ENCODE peak calls at places on chromosomes 1 and 21, in five cellular contexts. One of them, this sample, is unnamed. For H3K4me1, the result is how much of the 10 kb centered on the place peaks cover.

GRCh38 chr1:24343412-24344089 is 24.4 kb downstream of the GRHL3 start:
- DNase-seq in neuronal stem cell: no peak
- DNase-seq in tibial nerve: no peak
- DNase-seq in PC-9: no peak
- DNase-seq in right cardiac atrium: no peak
- DNase-seq in this sample: no peak

GRCh38 chr1:204896023-204896422 is 25.4 kb downstream of the NFASC start:
- DNase-seq in right cardiac atrium: no peak
- DNase-seq in PC-9: no peak
- DNase-seq in tibial nerve: no peak
- DNase-seq in neuronal stem cell: no peak
- DNase-seq in this sample: no peak

GRCh38 chr1:223141021-223141420 is 2.0 kb downstream of the TLR5 start:
- DNase-seq in PC-9: no peak
- DNase-seq in tibial nerve: no peak
- DNase-seq in neuronal stem cell: no peak
- DNase-seq in right cardiac atrium: no peak
- DNase-seq in this sample: no peak

GRCh38 chr1:61659061-61659460 is 65.9 kb downstream of the TM2D1 start:
- DNase-seq in tibial nerve: no peak
- DNase-seq in PC-9: no peak
- DNase-seq in neuronal stem cell: no peak
- DNase-seq in right cardiac atrium: no peak
- DNase-seq in this sample: no peak

GRCh38 chr1:58581641-58582040 is 4.6 kb upstream of the TACSTD2 start:
- DNase-seq in PC-9: no peak
- DNase-seq in neuronal stem cell: no peak
- DNase-seq in tibial nerve: no peak
- DNase-seq in right cardiac atrium: no peak
- DNase-seq in this sample: no peak

GRCh38 chr1:17244826-17245740 is 3.8 kb upstream of the PADI3 start:
- DNase-seq in tibial nerve: no peak
- DNase-seq in neuronal stem cell: no peak
- DNase-seq in right cardiac atrium: no peak
- DNase-seq in PC-9: no peak
- DNase-seq in this sample: no peak

GRCh38 chr21:25464275-25464674 is 143.0 kb downstream of the MRPL39 start:
- DNase-seq in right cardiac atrium: no peak
- DNase-seq in tibial nerve: no peak
- DNase-seq in PC-9: no peak
- DNase-seq in neuronal stem cell: no peak
- DNase-seq in this sample: no peak

GRCh38 chr1:184041731-184042130 is 4.2 kb upstream of the COLGALT2 start:
- DNase-seq in tibial nerve: no peak
- DNase-seq in right cardiac atrium: no peak
- DNase-seq in PC-9: no peak
- DNase-seq in neuronal stem cell: no peak
- DNase-seq in this sample: no peak

GRCh38 chr1:162196387-162196786 is 126.9 kb downstream of the NOS1AP start:
- DNase-seq in PC-9: no peak
- DNase-seq in right cardiac atrium: no peak
- DNase-seq in neuronal stem cell: no peak
- DNase-seq in tibial nerve: no peak
- DNase-seq in this sample: no peak

GRCh38 chr1:201350361-201350725 is 27.1 kb downstream of the TNNT2 start:
- DNase-seq in neuronal stem cell: no peak
- DNase-seq in PC-9: no peak
- DNase-seq in right cardiac atrium: no peak
- DNase-seq in tibial nerve: no peak
- DNase-seq in this sample: no peak

GRCh38 chr1:47409311-47410085 is 6.6 kb upstream of the FOXE3 start:
- DNase-seq in tibial nerve: no peak
- DNase-seq in neuronal stem cell: no peak
- DNase-seq in PC-9: peak
- DNase-seq in right cardiac atrium: peak
- DNase-seq in this sample: no peak

GRCh38 chr1:29413661-29414060 is 177.3 kb downstream of the PTPRU start:
- DNase-seq in PC-9: no peak
- DNase-seq in tibial nerve: no peak
- DNase-seq in neuronal stem cell: no peak
- DNase-seq in right cardiac atrium: no peak
- DNase-seq in this sample: no peak

GRCh38 chr1:203916756-203917155 is 55.4 kb downstream of the SNRPE start:
- DNase-seq in right cardiac atrium: no peak
- DNase-seq in PC-9: peak
- DNase-seq in neuronal stem cell: no peak
- DNase-seq in tibial nerve: no peak
- DNase-seq in this sample: no peak

GRCh38 chr1:203926025-203926540 is 64.7 kb downstream of the SNRPE start:
- DNase-seq in neuronal stem cell: no peak
- DNase-seq in right cardiac atrium: no peak
- DNase-seq in PC-9: peak
- DNase-seq in tibial nerve: no peak
- DNase-seq in this sample: no peak

GRCh38 chr1:115668579-115668978 is 26.8 kb downstream of the VANGL1 start:
- DNase-seq in PC-9: no peak
- DNase-seq in tibial nerve: no peak
- DNase-seq in right cardiac atrium: no peak
- DNase-seq in neuronal stem cell: no peak
- DNase-seq in this sample: no peak

GRCh38 chr1:31372051-31372450 is 825 bp downstream of the FABP3 start:
- DNase-seq in right cardiac atrium: no peak
- DNase-seq in tibial nerve: no peak
- DNase-seq in neuronal stem cell: no peak
- DNase-seq in PC-9: no peak
- DNase-seq in this sample: no peak
- H3K4me1 ChIP-seq in right cardiac atrium: under half
- H3K4me1 ChIP-seq in tibial nerve: under half
- H3K4me1 ChIP-seq in neuronal stem cell: under half
- H3K4me1 ChIP-seq in PC-9: under half
- H3K4me1 ChIP-seq in this sample: under half

DNA sequence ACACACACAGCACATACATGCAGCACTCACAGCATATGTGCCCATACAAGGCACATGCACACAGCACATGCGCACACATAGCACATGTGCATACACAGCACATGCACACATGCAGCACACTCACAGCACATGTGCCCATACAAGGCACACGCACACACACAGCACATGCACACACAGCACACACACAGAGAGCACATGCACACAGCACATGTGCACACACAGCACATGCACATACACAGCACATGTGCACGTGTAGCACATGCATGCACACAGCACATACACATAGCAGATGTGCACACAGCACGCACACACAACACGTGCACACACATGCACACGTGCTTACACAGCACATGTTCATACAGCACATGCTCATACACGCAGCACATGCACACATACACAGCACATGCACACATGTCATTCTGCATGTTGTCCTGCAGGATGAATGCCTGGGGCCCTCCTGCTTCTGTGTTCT is 48.1 kb downstream of the PCNT start:
- DNase-seq in tibial nerve: no peak
- DNase-seq in neuronal stem cell: no peak
- DNase-seq in PC-9: no peak
- DNase-seq in right cardiac atrium: no peak
- DNase-seq in this sample: no peak
- H3K4me1 ChIP-seq in tibial nerve: under half
- H3K4me1 ChIP-seq in neuronal stem cell: under half
- H3K4me1 ChIP-seq in PC-9: under half
- H3K4me1 ChIP-seq in right cardiac atrium: under half
- H3K4me1 ChIP-seq in this sample: under half

GRCh38 chr1:176206961-176207902 is at the start of gene COP1:
- DNase-seq in right cardiac atrium: peak
- DNase-seq in PC-9: peak
- DNase-seq in tibial nerve: peak
- DNase-seq in neuronal stem cell: peak
- DNase-seq in this sample: peak
- H3K4me1 ChIP-seq in right cardiac atrium: under half
- H3K4me1 ChIP-seq in PC-9: under half
- H3K4me1 ChIP-seq in tibial nerve: under half
- H3K4me1 ChIP-seq in neuronal stem cell: under half
- H3K4me1 ChIP-seq in this sample: under half

GRCh38 chr1:156750191-156750931 is 1.1 kb downstream of the HDGF start:
- DNase-seq in PC-9: peak
- DNase-seq in tibial nerve: no peak
- DNase-seq in neuronal stem cell: no peak
- DNase-seq in right cardiac atrium: peak
- DNase-seq in this sample: no peak

GRCh38 chr1:156748670-156749428 is 2.6 kb downstream of the HDGF start:
- DNase-seq in neuronal stem cell: no peak
- DNase-seq in right cardiac atrium: peak
- DNase-seq in tibial nerve: peak
- DNase-seq in PC-9: peak
- DNase-seq in this sample: no peak

GRCh38 chr1:156747737-156748669 is 3.5 kb downstream of the HDGF start:
- DNase-seq in neuronal stem cell: no peak
- DNase-seq in tibial nerve: no peak
- DNase-seq in right cardiac atrium: no peak
- DNase-seq in PC-9: no peak
- DNase-seq in this sample: no peak

GRCh38 chr1:156750932-156751723 is at the start of gene HDGF:
- DNase-seq in right cardiac atrium: peak
- DNase-seq in PC-9: no peak
- DNase-seq in tibial nerve: peak
- DNase-seq in neuronal stem cell: no peak
- DNase-seq in this sample: no peak

GRCh38 chr1:156749429-156750118 is 1.9 kb downstream of the HDGF start:
- DNase-seq in right cardiac atrium: no peak
- DNase-seq in tibial nerve: no peak
- DNase-seq in PC-9: no peak
- DNase-seq in neuronal stem cell: no peak
- DNase-seq in this sample: no peak
- H3K4me1 ChIP-seq in right cardiac atrium: under half
- H3K4me1 ChIP-seq in tibial nerve: half or more
- H3K4me1 ChIP-seq in PC-9: under half
- H3K4me1 ChIP-seq in neuronal stem cell: under half
- H3K4me1 ChIP-seq in this sample: half or more

GRCh38 chr21:45255381-45256020 is 32.2 kb downstream of the POFUT2 start:
- DNase-seq in tibial nerve: no peak
- DNase-seq in right cardiac atrium: no peak
- DNase-seq in PC-9: no peak
- DNase-seq in neuronal stem cell: no peak
- DNase-seq in this sample: no peak
- H3K4me1 ChIP-seq in tibial nerve: under half
- H3K4me1 ChIP-seq in right cardiac atrium: under half
- H3K4me1 ChIP-seq in PC-9: under half
- H3K4me1 ChIP-seq in neuronal stem cell: under half
- H3K4me1 ChIP-seq in this sample: under half

DNA sequence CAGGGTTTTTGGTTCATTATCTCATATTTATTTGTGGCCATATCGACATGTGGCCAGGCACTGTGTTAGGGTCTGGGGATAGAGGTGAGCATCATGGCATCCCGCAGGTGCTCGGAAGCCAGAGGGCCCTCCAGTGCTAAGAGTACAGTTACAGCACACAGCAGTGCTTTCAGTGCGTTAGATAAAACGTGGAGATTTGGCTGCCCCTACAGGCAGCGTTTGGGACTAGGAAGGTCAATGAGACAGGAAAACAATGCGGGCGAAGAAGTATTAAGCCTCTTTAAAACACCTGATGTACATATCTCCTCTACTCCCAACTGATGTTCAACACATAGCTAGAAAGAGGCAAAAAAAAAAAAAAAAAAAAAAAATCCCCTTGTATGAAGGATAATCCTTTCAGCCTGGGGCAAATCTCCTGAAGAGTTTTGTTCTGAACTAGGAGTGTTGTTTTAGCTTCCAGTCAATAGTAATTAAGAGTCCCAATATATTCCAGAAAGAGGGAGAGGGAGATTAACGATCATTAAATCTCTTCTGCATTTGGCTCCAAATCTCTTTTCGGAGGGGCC is 80.1 kb downstream of the CAPZB start:
- DNase-seq in tibial nerve: no peak
- DNase-seq in PC-9: no peak
- DNase-seq in neuronal stem cell: peak
- DNase-seq in right cardiac atrium: no peak
- DNase-seq in this sample: no peak
- H3K4me1 ChIP-seq in tibial nerve: under half
- H3K4me1 ChIP-seq in PC-9: under half
- H3K4me1 ChIP-seq in neuronal stem cell: under half
- H3K4me1 ChIP-seq in right cardiac atrium: under half
- H3K4me1 ChIP-seq in this sample: under half

GRCh38 chr1:151981178-151981525 is 12.5 kb downstream of the S100A10 start:
- DNase-seq in right cardiac atrium: no peak
- DNase-seq in tibial nerve: no peak
- DNase-seq in neuronal stem cell: no peak
- DNase-seq in PC-9: no peak
- DNase-seq in this sample: no peak
- H3K4me1 ChIP-seq in right cardiac atrium: under half
- H3K4me1 ChIP-seq in tibial nerve: half or more
- H3K4me1 ChIP-seq in neuronal stem cell: under half
- H3K4me1 ChIP-seq in PC-9: half or more
- H3K4me1 ChIP-seq in this sample: half or more

DNA sequence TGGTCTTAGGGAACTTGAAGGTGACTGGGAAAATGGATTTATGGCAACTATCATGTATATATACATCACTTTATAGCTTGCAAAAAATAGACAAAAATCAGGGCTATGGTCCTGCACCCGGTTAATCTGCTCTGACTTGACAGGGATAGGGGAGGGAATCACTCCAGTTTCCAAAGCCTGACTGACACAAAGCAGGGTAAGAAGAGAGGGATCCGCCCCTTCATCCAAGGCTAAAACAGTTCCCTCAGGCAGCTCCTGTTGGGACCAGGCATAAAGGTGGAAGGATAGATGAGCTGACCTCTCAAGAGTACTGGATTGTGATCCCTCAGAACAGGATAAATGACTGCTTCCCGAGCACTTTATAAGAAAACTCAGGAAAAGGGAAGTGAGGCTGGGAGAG is 1.4 kb downstream of the PBXIP1 start:
- DNase-seq in tibial nerve: no peak
- DNase-seq in right cardiac atrium: no peak
- DNase-seq in PC-9: no peak
- DNase-seq in neuronal stem cell: no peak
- DNase-seq in this sample: no peak
- H3K4me1 ChIP-seq in tibial nerve: under half
- H3K4me1 ChIP-seq in right cardiac atrium: under half
- H3K4me1 ChIP-seq in PC-9: under half
- H3K4me1 ChIP-seq in neuronal stem cell: under half
- H3K4me1 ChIP-seq in this sample: under half

DNA sequence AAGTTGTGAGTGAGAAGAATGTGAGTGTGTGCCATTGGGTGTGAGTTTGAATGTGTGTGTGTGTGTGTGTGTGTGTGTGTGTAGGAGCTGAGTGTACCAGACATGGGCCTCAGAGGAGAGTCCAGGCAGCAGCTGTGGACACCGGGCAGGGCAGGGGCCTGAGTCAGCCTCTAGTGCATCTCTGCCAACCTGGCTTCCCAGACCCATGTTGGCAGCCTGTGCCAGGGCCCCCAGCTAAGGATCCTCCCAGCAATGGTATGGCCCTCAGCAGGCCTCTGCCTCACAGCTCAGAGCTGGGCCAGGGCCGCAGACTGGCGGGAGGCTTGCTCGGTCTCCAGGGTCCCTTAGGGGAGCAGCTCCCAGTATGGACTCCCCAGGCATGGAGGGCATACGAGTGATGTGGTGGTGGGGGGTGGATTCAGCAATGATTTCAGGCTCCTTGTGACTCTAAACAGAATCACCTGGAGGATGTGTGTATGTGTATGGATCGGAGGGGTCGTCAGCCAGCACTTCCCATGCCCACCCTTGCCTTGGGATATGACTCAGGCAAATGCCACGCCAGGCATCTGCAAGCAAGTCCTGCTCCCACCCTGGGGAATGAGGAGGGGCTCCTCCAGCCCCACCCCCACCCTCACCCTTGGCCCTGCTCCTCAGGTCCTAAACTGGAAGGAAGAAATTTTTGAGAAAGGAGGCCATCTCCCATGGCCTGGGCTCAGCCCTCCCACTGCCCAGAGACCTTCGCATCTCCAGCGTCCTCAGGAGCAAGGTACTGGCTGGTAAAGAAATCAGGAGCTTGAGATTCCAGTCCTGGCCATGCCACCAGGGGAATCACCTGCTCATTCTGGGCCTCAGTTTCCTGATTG is 1.8 kb upstream of the FOXO6 start:
- DNase-seq in right cardiac atrium: peak
- DNase-seq in PC-9: no peak
- DNase-seq in neuronal stem cell: no peak
- DNase-seq in tibial nerve: no peak
- DNase-seq in this sample: no peak
- H3K4me1 ChIP-seq in right cardiac atrium: under half
- H3K4me1 ChIP-seq in PC-9: half or more
- H3K4me1 ChIP-seq in neuronal stem cell: under half
- H3K4me1 ChIP-seq in tibial nerve: under half
- H3K4me1 ChIP-seq in this sample: under half